ENCODE peak calls at places on chromosomes 7 and 10, in eight cellular contexts. O, U, N, H, C, L, B and X are unnamed samples.

GRCh38 chr10:124388823-124389612 is 29.7 kb downstream of the OAT start:
- DNase-seq in N (peak; percentile 91), U (peak; percentile 94), C (peak; percentile 93), O (peak; percentile 92), B (peak; percentile 14), H (peak; percentile 90), L (peak; percentile 90), X (peak; percentile 96)

GRCh38 chr10:103125323-103126267 is 67.5 kb downstream of the NT5C2 start:
- DNase-seq in C (no peak), L (no peak), B (no peak), U (no peak), H (no peak), N (no peak), O (no peak), X (no peak)

GRCh38 chr7:147547252-147547897 is 1043.2 kb upstream of the C7orf33 start:
- DNase-seq in N (peak; percentile 22), B (no peak), L (peak; percentile 11), U (peak; percentile 39), O (no peak), H (no peak), C (no peak), X (no peak)

GRCh38 chr7:129438839-129439640 is 4.8 kb downstream of the STRIP2 start:
- DNase-seq in N (no peak), C (no peak), H (no peak), B (no peak), O (no peak), L (no peak), U (no peak), X (no peak)

GRCh38 chr10:14543048-14543903 is 212.6 kb upstream of the FRMD4A start:
- DNase-seq in U (no peak), H (peak; percentile 41), C (no peak), O (no peak), N (no peak), B (no peak), L (no peak), X (no peak)

GRCh38 chr7:6725003-6725402 is 18.3 kb upstream of the ZNF12 start:
- DNase-seq in N (no peak), B (no peak), L (peak; percentile 49), C (no peak), U (no peak), O (no peak), H (no peak), X (no peak)

GRCh38 chr10:64113375-64113774 is 592.2 kb downstream of the REEP3 start:
- DNase-seq in U (no peak), O (no peak), N (no peak), C (no peak), B (no peak), L (no peak), H (no peak), X (no peak)

GRCh38 chr10:91077549-91078017 is 142.9 kb upstream of the PCGF5 start:
- DNase-seq in O (no peak), B (no peak), H (peak; percentile 26), N (peak; percentile 83), U (no peak), C (no peak), L (no peak), X (no peak)

GRCh38 chr10:23345861-23346260 is 1.3 kb upstream of the C10orf67 start:
- DNase-seq in O (no peak), L (no peak), C (no peak), N (no peak), U (no peak), B (no peak), H (no peak), X (no peak)

GRCh38 chr10:14414901-14415300 is 84.2 kb upstream of the FRMD4A start:
- DNase-seq in N (no peak), L (no peak), U (no peak), O (no peak), B (no peak), C (no peak), H (no peak), X (no peak)

GRCh38 chr7:6227294-6227846 is 45.1 kb downstream of the CYTH3 start:
- DNase-seq in O (no peak), L (no peak), U (no peak), C (no peak), H (peak; percentile 25), B (no peak), N (no peak), X (no peak)

GRCh38 chr10:17387861-17388503 is 66.4 kb downstream of the ST8SIA6 start:
- DNase-seq in L (no peak), N (peak; percentile 34), U (no peak), H (no peak), B (no peak), C (no peak), O (no peak), X (no peak)

GRCh38 chr7:75050501-75050900 is 23.1 kb downstream of the RCC1L start:
- DNase-seq in U (no peak), C (no peak), L (no peak), N (no peak), O (no peak), B (no peak), H (no peak), X (no peak)

GRCh38 chr10:79053081-79053434 is 15.7 kb upstream of the ZMIZ1 start:
- DNase-seq in L (no peak), O (no peak), N (peak; percentile 15), C (peak; percentile 35), U (no peak), B (no peak), H (no peak), X (no peak)

GRCh38 chr7:70574970-70575799 is 556.8 kb upstream of the GALNT17 start:
- DNase-seq in H (no peak), C (no peak), U (peak; percentile 42), O (no peak), N (no peak), L (no peak), B (no peak), X (no peak)

DNA sequence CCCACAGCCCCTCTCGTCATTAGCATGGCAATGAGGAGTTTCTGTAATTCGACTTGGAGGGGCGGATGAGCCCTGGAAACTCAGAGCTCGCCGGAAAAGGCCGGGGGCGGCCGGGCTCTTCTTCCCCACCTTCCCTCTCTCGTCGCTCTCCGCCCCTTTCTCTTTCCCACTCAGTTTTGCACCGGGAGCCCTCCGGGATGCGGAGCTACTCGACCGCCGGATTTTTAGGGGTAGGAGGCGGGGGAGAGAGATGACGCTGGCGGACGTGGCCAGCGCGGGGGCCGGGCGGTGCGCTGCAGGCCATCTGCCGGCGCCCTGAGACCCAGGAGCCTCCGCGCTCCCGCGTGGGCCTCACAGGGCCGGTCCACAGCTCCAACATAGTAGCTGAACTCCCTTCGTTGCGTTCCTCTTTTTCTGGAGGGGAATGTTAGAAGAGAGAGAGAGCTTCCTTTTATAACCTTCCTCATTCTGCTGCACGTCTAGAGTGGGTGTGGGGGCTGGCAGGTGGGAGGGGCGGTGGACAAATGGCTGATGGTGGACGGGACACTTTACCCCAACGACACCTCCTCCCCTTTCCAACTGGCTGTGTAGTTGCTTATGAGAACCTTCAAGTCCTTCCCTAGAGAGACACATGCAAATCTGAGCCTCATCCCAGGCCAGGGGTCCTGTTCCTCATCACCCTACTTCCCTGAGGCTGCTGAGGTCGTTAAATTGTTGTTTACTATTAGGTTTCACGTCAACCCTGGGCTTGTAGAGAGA is 1.1 kb upstream of the HOXA1 start:
- DNase-seq in B (no peak), O (no peak), U (no peak), L (peak; percentile 12), H (peak; percentile 56), C (no peak), N (peak; percentile 49), X (no peak)
- TF ChIP-seq CTCF in B (no peak), O (no peak), U (no peak), L (no peak), H (no peak), C (no peak), N (no peak), X (no peak)

DNA sequence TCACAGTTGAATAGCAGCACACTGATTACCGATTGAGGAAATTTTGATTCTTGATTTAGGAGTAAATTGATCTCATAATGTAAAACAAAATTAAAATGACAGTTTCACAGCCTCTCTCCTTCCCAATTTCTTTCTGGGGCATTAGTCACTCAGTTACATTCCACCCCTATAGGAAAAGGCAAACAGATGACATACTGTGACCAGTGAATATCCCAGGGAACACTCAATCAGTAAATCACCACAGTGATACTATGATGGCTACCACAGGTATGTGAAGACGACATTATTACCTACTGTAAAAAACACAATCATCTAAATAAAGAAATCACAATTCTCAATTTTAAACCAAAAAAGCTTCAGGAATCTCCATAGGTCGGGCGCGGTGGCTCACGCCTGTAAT is 15.5 kb downstream of the CTTNBP2 start:
- DNase-seq in H (no peak), O (no peak), C (no peak), N (no peak), U (no peak), B (no peak), L (no peak), X (no peak)
- TF ChIP-seq CTCF in H (no peak), O (no peak), C (no peak), N (no peak), U (no peak), B (no peak), L (no peak), X (no peak)

GRCh38 chr10:67849331-67850011 is 11.5 kb upstream of the DNAJC12 start:
- DNase-seq in U (peak; percentile 94), C (peak; percentile 91), B (peak; percentile 80), L (peak; percentile 92), N (peak; percentile 99), O (peak; percentile 95), H (peak; percentile 97), X (peak; percentile 83)
- TF ChIP-seq CTCF in U (no peak), C (no peak), B (no peak), L (no peak), N (no peak), O (no peak), H (no peak), X (no peak)

DNA sequence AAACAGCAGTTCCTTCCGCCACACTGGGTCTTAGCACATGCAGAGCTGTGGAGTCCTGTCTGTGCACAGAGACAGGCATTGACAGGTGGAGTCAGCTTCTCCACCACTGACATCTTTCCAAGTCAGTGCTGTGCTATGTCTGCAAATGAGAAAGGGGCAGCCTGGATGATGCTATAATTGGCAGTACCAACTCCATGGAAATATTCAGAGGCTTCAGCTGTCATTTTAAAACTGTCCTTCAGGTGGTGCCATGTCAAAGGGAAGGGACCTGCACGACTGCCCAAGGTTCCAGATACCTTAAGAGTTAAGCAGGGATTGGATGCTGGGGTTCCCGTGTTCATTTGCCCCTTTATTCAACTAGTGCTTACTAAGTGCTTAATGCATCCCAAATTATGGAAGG is 258.0 kb upstream of the PRKCQ start:
- DNase-seq in L (peak; percentile 10), H (no peak), C (no peak), N (no peak), U (no peak), O (no peak), B (no peak), X (no peak)
- TF ChIP-seq CTCF in L (peak; percentile 67), H (no peak), C (no peak), N (no peak), U (no peak), O (no peak), B (peak; percentile 3), X (peak; percentile 39)

DNA sequence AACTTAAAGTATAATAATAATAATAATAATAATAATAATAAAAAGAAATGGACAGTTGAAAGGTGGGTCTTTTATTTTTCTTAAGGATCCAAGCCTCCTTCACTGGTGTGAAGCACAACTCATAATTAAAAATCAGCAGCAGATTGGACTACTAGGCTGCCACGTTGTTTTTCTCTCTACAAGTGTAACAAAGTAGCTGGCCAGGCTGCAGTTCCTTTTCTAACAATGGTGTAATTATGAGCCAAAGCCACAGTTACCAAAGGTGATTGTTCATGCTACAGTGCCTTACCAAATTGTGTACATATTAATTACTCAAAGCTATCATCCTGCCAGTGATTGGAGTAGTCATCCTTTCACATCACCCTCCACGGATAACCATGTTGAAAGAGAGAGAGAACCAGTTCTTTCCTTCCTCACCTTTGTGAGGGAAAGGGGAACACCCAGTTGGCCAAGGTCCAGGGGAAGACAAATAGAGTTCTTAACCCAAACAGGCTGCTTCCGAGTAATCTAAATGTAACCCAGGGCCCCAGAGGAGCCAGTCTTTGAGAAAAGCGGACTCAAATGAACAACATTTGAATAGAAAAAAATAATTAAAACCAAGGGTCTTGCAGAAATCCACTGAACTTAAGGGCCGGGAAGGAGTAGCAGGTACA is 86.3 kb upstream of the NPS start:
- DNase-seq in L (no peak), B (no peak), H (no peak), C (no peak), O (no peak), N (peak; percentile 29), U (no peak), X (no peak)
- TF ChIP-seq CTCF in L (no peak), B (no peak), H (no peak), C (no peak), O (no peak), N (no peak), U (no peak), X (no peak)